ENCODE peak calls at places on chromosomes 13 and 19, in seven cellular contexts. T is Panc1, A is HepG2, H is K562, F is HCT116, Q is GM12878, I is SK-N-SH. M is an unnamed sample. For H3K36me3 and H3K4me1, the result is how much of the 10 kb centered on the place peaks cover.

GRCh38 chr13:85093808-85094207 is 705.4 kb downstream of the SLITRK6 start:
- DNase-seq in T (no peak), H (no peak), A (no peak), F (peak), I (no peak), Q (no peak), M (no peak)

GRCh38 chr13:18944501-18945068 is 237.0 kb downstream of the TUBA3C start:
- DNase-seq in F (no peak), A (no peak), T (no peak), I (no peak), H (no peak), Q (no peak), M (no peak)

GRCh38 chr13:48562296-48563066 is 29.6 kb upstream of the RCBTB2 start:
- DNase-seq in Q (peak), T (no peak), I (no peak), F (no peak), H (peak), A (no peak), M (no peak)

GRCh38 chr13:58773280-58773859 is 1141.8 kb downstream of the PCDH17 start:
- DNase-seq in F (no peak), Q (no peak), A (no peak), T (no peak), H (no peak), I (no peak), M (no peak)

GRCh38 chr19:7831452-7831851 is 1.4 kb downstream of the EVI5L start:
- DNase-seq in T (no peak), A (peak), Q (no peak), I (no peak), F (peak), H (peak), M (peak)

GRCh38 chr13:113176292-113176691 is 17.8 kb downstream of the PROZ start:
- DNase-seq in A (no peak), Q (no peak), T (no peak), F (no peak), I (no peak), H (no peak), M (no peak)

GRCh38 chr19:23867895-23868294 is 46.8 kb upstream of the ZNF726 start:
- DNase-seq in T (no peak), Q (no peak), H (no peak), I (peak), F (no peak), A (no peak), M (peak)

GRCh38 chr19:32396046-32396652 is 9.4 kb upstream of the DPY19L3 start:
- DNase-seq in A (no peak), I (no peak), T (no peak), H (no peak), F (no peak), Q (no peak), M (no peak)

GRCh38 chr13:88281846-88282245 is 610.7 kb downstream of the SLITRK5 start:
- DNase-seq in H (no peak), A (no peak), I (no peak), F (no peak), T (no peak), Q (no peak), M (no peak)

GRCh38 chr19:14366529-14366928 is 14.7 kb upstream of the ADGRE5 start:
- DNase-seq in H (peak), Q (peak), T (no peak), A (peak), I (peak), F (peak), M (peak)

GRCh38 chr19:46466536-46467199 is 4.7 kb downstream of the PNMA8A start:
- DNase-seq in T (no peak), Q (peak), F (no peak), A (no peak), I (no peak), H (no peak), M (no peak)

GRCh38 chr13:35930665-35931631 is 200.2 kb downstream of the DCLK1 start:
- DNase-seq in A (no peak), F (no peak), I (no peak), Q (peak), H (no peak), T (no peak), M (peak)

GRCh38 chr13:110431425-110431824 is 124.3 kb downstream of the COL4A2 start:
- DNase-seq in Q (no peak), T (no peak), A (no peak), H (no peak), F (no peak), I (no peak), M (no peak)

GRCh38 chr19:38239816-38240215 is 15.8 kb upstream of the DPF1 start:
- DNase-seq in F (no peak), T (no peak), Q (no peak), I (no peak), H (no peak), A (no peak), M (no peak)

GRCh38 chr13:100491164-100491847 is 97.3 kb downstream of the GGACT start:
- DNase-seq in T (no peak), F (no peak), Q (no peak), A (no peak), I (no peak), H (no peak), M (no peak)

GRCh38 chr19:38229585-38230073 is 5.6 kb upstream of the DPF1 start:
- DNase-seq in A (peak), I (peak), Q (no peak), F (peak), H (peak), T (no peak), M (peak)

GRCh38 chr13:50140742-50141659 is 125.8 kb downstream of the KCNRG start:
- DNase-seq in F (no peak), H (no peak), Q (no peak), A (no peak), T (no peak), I (no peak), M (peak)

GRCh38 chr19:8174706-8175105 is 25.3 kb upstream of the FBN3 start:
- DNase-seq in T (no peak), F (no peak), H (no peak), I (no peak), A (no peak), Q (no peak), M (no peak)

GRCh38 chr13:25732146-25732865 is 319.5 kb downstream of the SHISA2 start:
- DNase-seq in I (no peak), A (no peak), H (no peak), Q (no peak), T (no peak), F (no peak), M (no peak)

GRCh38 chr19:18776736-18777135 is 14.4 kb downstream of the COMP start:
- DNase-seq in T (no peak), Q (no peak), I (no peak), H (no peak), F (no peak), A (no peak), M (no peak)

GRCh38 chr13:46885018-46885417 is 11.8 kb downstream of the HTR2A start:
- DNase-seq in H (no peak), A (no peak), F (no peak), Q (no peak), T (no peak), I (no peak), M (no peak)

DNA sequence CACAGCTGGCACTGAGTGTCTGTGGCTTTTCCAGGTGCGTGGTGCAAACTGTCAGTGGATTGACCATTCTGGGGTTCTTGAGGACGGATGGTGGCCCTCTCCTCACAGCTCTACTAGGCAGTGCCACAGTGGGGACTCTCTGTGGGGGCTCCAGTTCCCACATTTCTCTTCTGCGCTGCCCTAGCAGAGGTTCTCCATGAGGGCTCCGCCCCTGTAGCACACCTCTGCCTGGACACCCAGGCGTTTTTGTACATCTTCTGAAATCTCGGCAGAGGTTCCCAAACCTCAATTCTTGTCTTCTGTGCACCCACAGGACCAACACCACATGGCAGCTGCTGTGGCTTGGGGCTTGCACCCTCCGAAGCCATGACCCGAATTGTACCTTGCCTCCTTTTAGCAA is 9.2 kb downstream of the ZNF627 start:
- DNase-seq in H (no peak), A (no peak), T (no peak), I (no peak), Q (no peak), F (no peak), M (no peak)
- H3K36me3 ChIP-seq in H (under half), A (under half), T (under half), I (half or more), Q (under half), F (under half), M (under half)

DNA sequence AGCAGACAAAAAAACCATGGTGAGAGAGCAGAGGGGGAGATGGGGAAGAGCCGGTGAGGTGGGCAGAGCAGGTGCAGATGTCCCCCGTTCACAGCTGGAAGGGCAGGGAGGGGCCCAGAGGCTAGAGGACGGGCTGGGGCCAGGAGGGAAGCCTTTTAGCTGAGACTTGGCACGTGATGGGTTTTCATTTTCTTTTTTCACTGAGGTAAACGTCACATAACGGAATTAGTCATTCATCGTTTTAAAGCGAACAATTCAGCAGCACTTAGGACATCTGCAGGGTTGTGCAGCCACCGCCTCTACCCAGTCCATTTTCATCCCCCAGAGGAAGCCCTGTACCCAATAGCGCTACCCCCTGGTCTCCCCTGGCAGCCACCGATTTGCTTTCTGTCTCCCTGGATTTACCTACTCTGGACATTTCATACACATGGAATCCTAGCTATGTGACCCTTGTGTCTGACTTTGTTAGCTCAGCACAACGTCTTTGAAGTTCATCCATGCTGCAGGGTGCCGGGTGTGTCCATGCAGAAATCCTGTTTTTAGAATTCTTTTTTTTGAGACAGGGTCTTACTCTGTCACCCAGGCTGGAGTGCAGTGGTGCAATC is 16.0 kb upstream of the EMC10 start:
- DNase-seq in H (no peak), T (no peak), A (peak), F (no peak), Q (peak), I (no peak), M (peak)
- TF ChIP-seq REST in H (no peak), T (no peak), A (no peak), F (no peak), Q (no peak), I (no peak), M (no peak)

GRCh38 chr19:12778020-12778904 is 2.9 kb upstream of the HOOK2 start:
- DNase-seq in T (no peak), H (no peak), A (no peak), I (peak), F (no peak), Q (no peak), M (peak)

GRCh38 chr19:12779162-12779993 is 4.0 kb upstream of the HOOK2 start:
- DNase-seq in H (peak), Q (no peak), F (no peak), I (peak), A (peak), T (no peak), M (peak)

GRCh38 chr19:12782174-12782423 is 6.7 kb upstream of the HOOK2 start:
- DNase-seq in F (no peak), I (no peak), H (no peak), T (no peak), Q (no peak), A (no peak), M (no peak)

GRCh38 chr19:12777217-12778019 is 2.1 kb upstream of the HOOK2 start:
- DNase-seq in A (peak), F (no peak), I (peak), Q (no peak), T (no peak), H (peak), M (peak)

GRCh38 chr19:12778905-12779161 is 3.5 kb upstream of the HOOK2 start:
- DNase-seq in F (no peak), Q (no peak), T (no peak), A (no peak), I (no peak), H (no peak), M (peak)
- H3K4me1 ChIP-seq in F (half or more), Q (under half), T (under half), A (half or more), I (under half), H (under half), M (under half)

DNA sequence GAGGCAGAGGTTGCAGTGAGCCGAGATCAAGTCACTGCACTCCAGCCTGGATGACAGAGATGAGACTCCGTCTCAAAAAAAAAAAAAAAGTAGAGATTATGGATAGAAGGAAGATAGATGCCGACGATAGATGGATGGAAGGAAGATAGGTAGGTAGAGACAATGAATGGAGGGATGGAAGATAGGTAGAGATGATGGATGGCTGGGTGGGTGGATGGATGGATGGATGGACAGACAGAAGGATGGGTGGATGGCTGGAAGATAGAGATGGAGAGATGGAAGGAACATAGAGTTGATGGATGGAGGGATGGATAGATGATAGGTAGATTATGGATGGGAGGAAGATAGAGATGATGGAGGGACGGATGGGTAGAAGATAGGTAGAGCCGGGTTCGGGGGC is 18.5 kb upstream of the USE1 start:
- DNase-seq in A (no peak), F (no peak), T (no peak), Q (no peak), H (no peak), I (no peak), M (no peak)
- H3K36me3 ChIP-seq in A (under half), F (under half), T (under half), Q (under half), H (half or more), I (under half), M (under half)

GRCh38 chr13:74889321-74889720 is 592.6 kb downstream of the TBC1D4 start:
- DNase-seq in F (no peak), T (no peak), A (no peak), H (no peak), I (no peak), Q (no peak), M (no peak)
- TF ChIP-seq REST in F (no peak), T (no peak), A (no peak), H (no peak), I (no peak), Q (no peak), M (no peak)

GRCh38 chr19:45122832-45123231 is 29.9 kb downstream of the PPP1R37 start:
- DNase-seq in Q (no peak), H (no peak), F (no peak), T (no peak), I (no peak), A (no peak), M (no peak)
- H3K4me1 ChIP-seq in Q (half or more), H (under half), F (under half), T (under half), I (under half), A (under half), M (under half)